ENCODE peak calls at places on chromosomes 13 and 19, in eight cellular contexts. I is fibroblast of lung, G is prostate gland, W is transverse colon, Z is IMR-90, C is HCT116, F is breast epithelium, X is colonic mucosa. R is an unnamed sample.

GRCh38 chr19:4302238-4302630 is at the start of gene TMIGD2:
- DNase-seq in G (no peak), F (no peak), I (no peak), W (no peak), Z (no peak), C (no peak), X (no peak), R (no peak)

GRCh38 chr13:40776681-40777165 is 5.7 kb upstream of the MRPS31 start:
- DNase-seq in Z (peak), C (no peak), I (peak), G (no peak), F (no peak), X (no peak), W (peak), R (peak)

GRCh38 chr19:3210347-3211017 is 14.0 kb upstream of the CELF5 start:
- DNase-seq in F (no peak), C (peak), I (no peak), X (peak), W (peak), G (no peak), Z (no peak), R (no peak)

GRCh38 chr19:29807870-29808405 is 3.9 kb upstream of the CCNE1 start:
- DNase-seq in G (no peak), X (no peak), F (no peak), C (no peak), I (no peak), Z (no peak), W (no peak), R (no peak)

GRCh38 chr13:114142137-114142550 is 9.7 kb upstream of the RASA3 start:
- DNase-seq in Z (no peak), W (no peak), F (no peak), X (no peak), G (no peak), I (no peak), C (no peak), R (no peak)

GRCh38 chr19:3389876-3390361 is 23.5 kb downstream of the NFIC start:
- DNase-seq in C (no peak), F (peak), Z (peak), W (no peak), X (peak), I (no peak), G (peak), R (no peak)

GRCh38 chr13:67740871-67741475 is 510.8 kb upstream of the PCDH9 start:
- DNase-seq in X (no peak), Z (no peak), I (peak), G (no peak), F (no peak), W (no peak), C (no peak), R (no peak)

GRCh38 chr13:44755872-44756271 is 179.7 kb upstream of the TSC22D1 start:
- DNase-seq in W (no peak), F (no peak), I (peak), Z (peak), G (no peak), C (no peak), X (no peak), R (no peak)

GRCh38 chr13:113938246-113938645 is 35.6 kb downstream of the C13orf46 start:
- DNase-seq in Z (no peak), F (no peak), C (no peak), I (no peak), W (no peak), G (no peak), X (no peak), R (no peak)

GRCh38 chr13:102597029-102598015 is 536 bp downstream of the TPP2 start:
- DNase-seq in G (no peak), Z (peak), X (peak), I (peak), C (no peak), W (peak), F (no peak), R (no peak)

GRCh38 chr13:50612717-50613116 is 230.8 kb downstream of the DLEU7 start:
- DNase-seq in I (no peak), Z (no peak), W (no peak), G (no peak), F (no peak), X (no peak), C (no peak), R (no peak)

GRCh38 chr13:20721454-20722357 is 18.2 kb downstream of the IL17D start:
- DNase-seq in G (no peak), I (peak), Z (peak), C (no peak), X (peak), F (no peak), W (peak), R (no peak)

DNA sequence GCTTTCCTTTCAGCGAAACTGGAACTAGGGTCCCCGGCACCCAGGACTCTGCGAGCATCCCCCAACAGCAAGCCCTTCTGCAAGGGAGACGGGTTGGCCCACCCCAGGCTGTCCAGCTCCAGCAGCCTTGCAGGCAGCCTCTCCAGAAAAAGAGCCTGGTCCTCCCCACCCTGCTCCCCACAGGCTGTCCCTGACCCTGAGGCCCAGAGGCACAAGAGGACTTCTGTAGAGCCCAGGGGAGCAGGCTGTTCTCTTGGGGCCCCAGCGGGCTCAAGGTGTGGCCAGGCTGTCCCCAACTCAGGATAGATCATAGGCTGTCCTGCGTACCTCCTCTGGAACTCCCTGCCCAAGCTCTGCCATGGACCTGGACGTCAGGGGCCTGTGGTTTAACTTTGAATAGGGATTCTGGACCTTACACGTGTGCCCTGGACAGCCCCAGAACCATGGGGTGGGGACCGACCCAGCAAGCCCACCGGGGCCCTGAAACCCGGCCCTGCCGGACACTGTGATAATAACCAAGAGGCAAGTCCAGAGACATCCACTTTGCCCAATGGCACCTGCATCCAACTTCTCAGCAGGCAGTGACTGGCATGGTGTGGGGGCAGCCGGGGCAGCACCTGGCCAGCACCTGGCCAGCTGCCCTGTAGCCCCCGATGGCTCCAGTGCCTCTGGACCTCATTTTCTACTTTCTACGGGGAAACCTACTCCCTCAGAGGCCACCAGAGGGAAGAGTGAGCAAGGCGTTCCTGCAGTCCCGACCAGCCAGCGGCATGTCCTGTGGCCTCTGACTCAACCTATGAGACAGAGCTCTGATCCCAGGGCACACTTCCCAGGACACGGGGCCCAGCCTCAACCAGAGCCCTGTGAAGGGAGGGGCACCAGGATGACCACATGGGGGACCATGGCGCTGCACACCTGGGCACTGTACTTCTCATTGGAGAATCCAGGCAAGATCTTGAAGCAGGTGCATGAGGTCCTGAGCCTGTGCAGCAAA is 50.9 kb upstream of the TPM4 start:
- DNase-seq in X (no peak), F (no peak), G (no peak), C (peak), W (peak), I (peak), Z (peak), R (no peak)
- TF ChIP-seq CTCF in X (peak), F (no peak), G (no peak), C (peak), W (peak), I (peak), Z (peak), R (peak)

GRCh38 chr19:46000497-46001246 is 5.4 kb downstream of the CCDC61 start:
- DNase-seq in G (peak), Z (no peak), C (no peak), F (peak), W (peak), I (no peak), X (peak), R (no peak)
- H3K4me3 ChIP-seq in G (no peak), Z (no peak), C (no peak), F (no peak), W (no peak), I (no peak), X (no peak), R (no peak)

GRCh38 chr13:86562876-86563275 is 763.7 kb upstream of the SLITRK6 start:
- DNase-seq in Z (no peak), F (no peak), W (no peak), I (peak), G (no peak), C (no peak), X (no peak), R (no peak)

GRCh38 chr13:86569974-86570373 is 770.8 kb upstream of the SLITRK6 start:
- DNase-seq in F (no peak), C (no peak), G (no peak), Z (no peak), W (no peak), X (no peak), I (peak), R (no peak)

GRCh38 chr13:86563308-86563707 is 764.1 kb upstream of the SLITRK6 start:
- DNase-seq in G (no peak), I (peak), Z (peak), C (no peak), W (no peak), X (no peak), F (no peak), R (no peak)

GRCh38 chr13:86569119-86569518 is 769.9 kb upstream of the SLITRK6 start:
- DNase-seq in X (no peak), W (no peak), C (no peak), Z (peak), F (no peak), I (peak), G (no peak), R (no peak)

GRCh38 chr13:86567119-86567518 is 767.9 kb upstream of the SLITRK6 start:
- DNase-seq in I (no peak), X (no peak), Z (no peak), C (no peak), G (no peak), W (no peak), F (no peak), R (no peak)
- TF ChIP-seq CTCF in I (no peak), X (no peak), Z (no peak), C (no peak), G (no peak), W (no peak), F (no peak), R (no peak)

DNA sequence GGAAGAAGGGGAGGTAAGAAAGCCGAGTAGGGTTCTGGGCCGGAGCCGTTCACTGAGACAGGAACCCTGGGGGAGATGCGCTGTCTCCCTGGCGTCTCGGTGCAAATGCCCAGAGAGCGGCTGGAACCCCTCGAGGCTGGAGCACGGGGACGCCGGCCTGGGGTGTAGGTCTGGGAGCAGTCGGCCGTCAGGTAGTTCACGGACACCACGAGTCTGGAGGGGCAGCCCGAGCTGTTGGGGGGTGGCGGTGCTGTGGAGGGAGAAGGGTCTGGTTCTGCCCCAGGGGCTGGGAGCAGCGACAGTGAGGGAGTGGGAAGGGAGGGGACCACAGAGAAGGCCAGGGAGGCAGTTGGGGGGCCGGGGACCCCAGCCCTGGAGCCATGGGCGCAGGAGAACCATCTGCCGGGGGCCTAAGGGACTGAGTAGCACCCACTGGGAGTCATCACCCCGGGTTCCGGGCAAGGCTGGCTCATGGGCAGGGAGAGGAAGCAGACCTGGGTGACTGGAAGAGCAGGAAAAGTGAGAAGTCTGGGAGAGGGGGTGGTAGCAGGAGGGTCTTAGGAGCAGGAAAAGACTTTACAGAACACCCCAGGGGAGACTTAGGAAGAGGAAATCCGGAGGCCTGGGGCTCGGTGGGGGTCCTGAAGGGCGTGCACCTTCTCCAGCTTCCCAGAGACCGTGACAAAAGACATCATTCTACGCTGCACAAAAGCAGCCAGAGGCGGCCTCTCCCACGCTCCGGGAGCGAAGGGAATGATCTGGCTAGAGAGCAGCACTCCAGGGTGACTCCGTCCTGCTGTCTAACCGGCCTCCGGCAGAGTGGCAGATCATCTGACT is 173.1 kb upstream of the SOX1 start:
- DNase-seq in C (no peak), F (no peak), I (no peak), W (no peak), Z (no peak), X (no peak), G (no peak), R (no peak)
- H3K4me3 ChIP-seq in C (no peak), F (peak), I (no peak), W (no peak), Z (no peak), X (no peak), G (no peak), R (no peak)

GRCh38 chr13:85828094-85828684 is 29.0 kb upstream of the SLITRK6 start:
- DNase-seq in I (peak), X (no peak), W (no peak), C (peak), G (no peak), F (no peak), Z (peak), R (no peak)
- TF ChIP-seq CTCF in I (peak), X (peak), W (peak), C (peak), G (peak), F (no peak), Z (peak), R (peak)

GRCh38 chr19:2055871-2056809 is 5.1 kb upstream of the MKNK2 start:
- DNase-seq in I (peak), G (peak), C (peak), W (peak), Z (peak), F (peak), X (peak), R (no peak)
- H3K4me3 ChIP-seq in I (no peak), G (peak), C (peak), W (peak), Z (no peak), F (peak), X (no peak), R (peak)